ENCODE peak calls at places on chromosome 15, in six cellular contexts. E, X, J, G, T and S are unnamed samples.

GRCh38 chr15:82043130-82043673 is 2.6 kb downstream of the MEX3B start:
- DNase-seq in G (no peak), X (no peak), E (no peak), J (no peak), T (no peak), S (no peak)

GRCh38 chr15:29102911-29103824 is 166.5 kb downstream of the NSMCE3 start:
- DNase-seq in T (no peak), E (no peak), G (no peak), X (no peak), J (no peak), S (peak)

GRCh38 chr15:60162911-60163310 is 158.8 kb downstream of the FOXB1 start:
- DNase-seq in T (no peak), G (no peak), X (no peak), E (no peak), J (no peak), S (no peak)

GRCh38 chr15:97099040-97099439 is 768.5 kb downstream of the NR2F2 start:
- DNase-seq in G (no peak), E (no peak), T (no peak), J (no peak), X (no peak), S (no peak)

GRCh38 chr15:49675051-49675450 is 54.2 kb downstream of the DTWD1 start:
- DNase-seq in T (no peak), G (peak), E (no peak), J (no peak), X (no peak), S (peak)

GRCh38 chr15:82862886-82863285 is 53.5 kb downstream of the WHAMM start:
- DNase-seq in E (no peak), G (no peak), X (no peak), T (no peak), J (no peak), S (no peak)

GRCh38 chr15:55108858-55109518 is 87.8 kb downstream of the RSL24D1 start:
- DNase-seq in X (peak), J (no peak), E (peak), T (peak), G (peak), S (peak)

GRCh38 chr15:89171136-89172072 is 50.0 kb downstream of the RLBP1 start:
- DNase-seq in G (peak), T (peak), X (peak), E (no peak), J (no peak), S (peak)

GRCh38 chr15:28935316-28935715 is 49.5 kb downstream of the APBA2 start:
- DNase-seq in E (peak), X (peak), J (no peak), G (no peak), T (peak), S (no peak)

GRCh38 chr15:74725241-74725774 is at the start of gene CYP1A1:
- DNase-seq in T (peak), X (peak), J (no peak), G (no peak), E (no peak), S (no peak)

GRCh38 chr15:90665288-90666134 is 51.6 kb upstream of the BLM start:
- DNase-seq in X (peak), T (peak), G (peak), J (no peak), E (no peak), S (peak)

GRCh38 chr15:66625531-66625930 is 59.7 kb upstream of the LCTL start:
- DNase-seq in G (no peak), E (no peak), J (no peak), X (no peak), T (no peak), S (no peak)

GRCh38 chr15:88431441-88431840 is 35.7 kb downstream of the MRPL46 start:
- DNase-seq in G (no peak), J (no peak), E (no peak), X (no peak), T (no peak), S (no peak)

GRCh38 chr15:98673133-98673532 is 24.8 kb downstream of the IGF1R start:
- DNase-seq in G (no peak), X (no peak), T (no peak), J (no peak), E (no peak), S (no peak)

GRCh38 chr15:41954036-41954435 is 18.3 kb downstream of the EHD4 start:
- DNase-seq in G (no peak), J (no peak), E (no peak), T (no peak), X (no peak), S (no peak)

GRCh38 chr15:99326235-99326634 is 75.0 kb downstream of the LRRC28 start:
- DNase-seq in T (no peak), E (no peak), X (no peak), J (no peak), G (no peak), S (no peak)

GRCh38 chr15:33029247-33029646 is 165.3 kb downstream of the FMN1 start:
- DNase-seq in G (no peak), J (no peak), X (no peak), E (no peak), T (no peak), S (peak)

GRCh38 chr15:48395532-48396011 is 64.3 kb downstream of the DUT start:
- DNase-seq in T (no peak), G (peak), J (no peak), X (no peak), E (no peak), S (peak)

GRCh38 chr15:90013503-90013937 is 12.4 kb downstream of the ZNF710 start:
- DNase-seq in X (no peak), G (no peak), T (no peak), J (no peak), E (no peak), S (no peak)

GRCh38 chr15:34217587-34218225 is 7.1 kb upstream of the EMC4 start:
- DNase-seq in G (no peak), J (no peak), E (no peak), T (no peak), X (peak), S (peak)

GRCh38 chr15:74136584-74137543 is 6.5 kb downstream of the ISLR2 start:
- DNase-seq in X (no peak), G (no peak), E (no peak), J (no peak), T (no peak), S (peak)

GRCh38 chr15:93244691-93245615 is 155.9 kb upstream of the RGMA start:
- DNase-seq in E (no peak), T (peak), G (no peak), X (no peak), J (no peak), S (no peak)

GRCh38 chr15:89367485-89368451 is 33.1 kb upstream of the POLG start:
- DNase-seq in J (no peak), E (no peak), X (peak), G (no peak), T (no peak), S (no peak)

GRCh38 chr15:95265419-95265997 is 1034.1 kb downstream of the MCTP2 start:
- DNase-seq in X (no peak), J (no peak), G (no peak), T (no peak), E (no peak), S (no peak)

GRCh38 chr15:89647191-89647851 is 7.9 kb downstream of the KIF7 start:
- DNase-seq in G (peak), E (peak), X (peak), T (peak), J (no peak), S (peak)

GRCh38 chr15:57395292-57395691 is 19.0 kb downstream of the CGNL1 start:
- DNase-seq in J (no peak), G (peak), E (no peak), X (no peak), T (no peak), S (peak)

GRCh38 chr15:101497484-101498034 is 8.1 kb upstream of the PCSK6 start:
- DNase-seq in J (no peak), E (no peak), G (no peak), X (no peak), T (peak), S (no peak)

GRCh38 chr15:62067448-62068044 is 769 bp downstream of the C2CD4A start:
- DNase-seq in J (no peak), G (peak), E (no peak), X (no peak), T (peak), S (peak)

GRCh38 chr15:62068787-62069170 is 2.0 kb downstream of the C2CD4A start:
- DNase-seq in E (no peak), X (no peak), T (no peak), G (peak), J (no peak), S (peak)

GRCh38 chr15:62069551-62069950 is 2.8 kb downstream of the C2CD4A start:
- DNase-seq in T (no peak), E (no peak), J (no peak), X (no peak), G (no peak), S (no peak)

GRCh38 chr15:62068071-62068786 is 1.5 kb downstream of the C2CD4A start:
- DNase-seq in T (peak), G (peak), J (no peak), E (no peak), X (peak), S (peak)

DNA sequence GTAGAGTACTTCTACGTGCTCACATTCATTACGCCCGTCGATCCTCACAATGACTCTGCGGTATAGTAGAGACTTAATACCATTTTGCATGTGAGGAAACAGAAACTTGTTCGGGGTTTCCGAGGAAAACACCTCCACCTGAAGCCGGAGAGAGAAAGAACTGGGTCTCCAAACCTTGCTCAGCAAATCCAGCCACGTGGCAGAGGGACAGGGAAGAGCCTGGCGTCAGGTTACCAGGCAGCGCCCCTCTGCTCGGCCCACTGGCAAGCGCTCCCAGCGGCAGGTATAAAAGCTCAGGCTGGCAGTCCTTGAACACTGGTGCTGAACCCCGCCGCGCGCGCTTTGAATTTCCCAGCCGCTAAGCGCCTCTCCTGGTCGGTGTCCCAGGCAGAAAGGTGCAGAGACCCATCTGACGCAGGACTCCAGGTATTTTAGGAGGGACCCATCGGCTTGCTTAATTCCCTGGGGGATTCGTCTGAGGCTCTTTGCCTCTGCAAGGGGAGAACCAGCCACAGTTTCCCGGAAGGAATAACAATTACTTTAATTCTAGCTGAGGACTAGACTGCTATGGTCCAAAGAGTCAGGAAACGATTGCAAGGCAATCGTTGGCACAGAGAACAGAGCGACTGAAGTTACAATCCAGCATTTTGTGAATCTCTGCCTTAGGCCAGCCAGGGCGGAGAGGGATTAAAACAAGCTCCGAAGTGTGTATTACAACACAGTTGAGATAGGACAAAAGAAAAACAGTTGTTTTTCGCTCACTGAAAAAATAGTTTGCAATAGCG is at the start of gene C2CD4A:
- DNase-seq in T (peak), J (no peak), E (peak), X (no peak), G (peak), S (peak)
- TF ChIP-seq CTCF in T (peak), J (no peak), E (no peak), X (no peak), G (peak), S (peak)

DNA sequence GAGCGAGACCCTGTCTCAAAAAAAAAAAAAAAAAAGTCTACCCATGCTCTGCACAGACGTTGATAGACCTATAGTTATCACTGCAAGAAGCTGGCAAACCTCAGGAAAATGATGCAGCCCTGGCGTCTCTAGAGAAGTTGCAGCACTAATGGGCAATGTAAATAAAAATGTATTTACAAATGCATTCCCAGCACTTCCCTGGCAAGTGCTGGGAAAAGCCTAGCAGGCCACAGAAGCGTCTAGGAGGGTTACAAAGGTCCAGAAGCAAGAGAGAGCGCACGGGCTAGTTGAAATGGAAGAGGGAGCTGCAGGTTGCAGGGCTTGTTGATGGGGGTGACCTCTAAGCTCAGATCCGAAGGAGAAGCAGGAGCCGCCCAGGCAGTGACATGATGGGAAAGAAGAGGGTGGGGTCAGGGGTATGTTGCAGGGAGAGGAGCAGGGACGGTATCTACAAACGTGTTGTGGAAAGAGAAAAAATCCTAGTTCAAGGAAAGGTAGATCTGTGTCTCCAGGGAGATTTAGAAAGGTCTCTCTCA is 2.7 kb upstream of the KNL1 start:
- DNase-seq in G (no peak), T (peak), X (peak), E (no peak), J (no peak), S (no peak)
- H3K4me3 ChIP-seq in G (no peak), T (no peak), X (no peak), E (no peak), J (no peak), S (no peak)

GRCh38 chr15:75733761-75734651 is 21.4 kb upstream of the CSPG4 start:
- DNase-seq in E (no peak), T (no peak), G (peak), J (no peak), X (no peak), S (no peak)

GRCh38 chr15:75736256-75736655 is 23.6 kb upstream of the CSPG4 start:
- DNase-seq in G (no peak), X (no peak), J (no peak), T (no peak), E (no peak), S (no peak)

GRCh38 chr15:75732809-75733451 is 20.3 kb upstream of the CSPG4 start:
- DNase-seq in G (peak), E (peak), T (peak), J (no peak), X (peak), S (peak)

GRCh38 chr15:75739791-75740190 is 27.1 kb upstream of the CSPG4 start:
- DNase-seq in J (no peak), E (no peak), T (no peak), G (no peak), X (no peak), S (no peak)

DNA sequence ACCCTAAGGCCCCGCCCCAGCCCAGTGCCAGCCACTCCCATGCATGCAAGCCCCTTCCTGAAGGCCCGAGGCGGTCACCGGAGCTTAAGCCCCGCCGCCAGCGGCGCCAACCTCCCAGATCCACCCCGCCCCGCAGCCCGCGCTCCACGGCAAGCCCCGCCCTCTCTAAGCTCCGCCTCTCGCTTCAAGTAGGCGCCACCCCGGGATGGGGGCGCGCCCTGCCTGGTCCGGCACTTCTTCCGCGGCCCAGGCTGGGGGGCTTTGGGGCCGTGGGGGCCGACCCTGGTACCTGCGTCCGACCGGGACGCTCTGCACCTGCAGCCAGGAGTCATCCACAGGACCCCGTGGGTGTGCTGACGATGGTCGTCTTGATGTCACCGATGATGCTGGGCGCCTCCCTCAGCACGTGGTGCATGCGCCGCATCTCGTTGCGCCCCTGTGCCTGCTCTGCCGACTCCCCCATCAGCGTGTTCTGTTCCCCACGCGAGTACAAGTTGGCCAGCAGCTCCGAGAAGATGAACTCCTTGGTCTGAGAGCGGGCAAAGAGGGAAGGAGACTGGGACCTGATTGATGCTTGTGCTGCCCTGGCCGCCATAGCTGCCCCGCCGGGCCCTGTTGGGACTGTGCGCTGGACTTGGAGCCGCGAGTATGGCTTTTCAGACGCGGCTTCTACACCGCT is 26.1 kb upstream of the CSPG4 start:
- DNase-seq in G (peak), E (peak), J (peak), T (peak), X (peak), S (peak)
- TF ChIP-seq CTCF in G (no peak), E (no peak), J (no peak), T (no peak), X (no peak), S (no peak)

GRCh38 chr15:72183781-72184164 is 13.8 kb downstream of the GRAMD2A start:
- DNase-seq in T (no peak), E (no peak), X (no peak), J (no peak), G (no peak), S (no peak)
- H3K4me3 ChIP-seq in T (no peak), E (no peak), X (no peak), J (peak), G (peak), S (peak)

GRCh38 chr15:51724199-51724598 is 13.3 kb downstream of the LYSMD2 start:
- DNase-seq in T (no peak), J (no peak), E (no peak), X (no peak), G (no peak), S (no peak)

GRCh38 chr15:51724673-51725072 is 12.8 kb downstream of the LYSMD2 start:
- DNase-seq in E (no peak), X (no peak), J (no peak), G (no peak), T (no peak), S (no peak)

GRCh38 chr15:51726302-51727073 is 11.0 kb downstream of the LYSMD2 start:
- DNase-seq in G (peak), J (no peak), T (peak), X (peak), E (peak), S (peak)

GRCh38 chr15:51731549-51732267 is 5.7 kb downstream of the LYSMD2 start:
- DNase-seq in G (peak), T (no peak), E (no peak), X (no peak), J (no peak), S (no peak)

GRCh38 chr15:51727141-51727897 is 10.1 kb downstream of the LYSMD2 start:
- DNase-seq in T (no peak), E (no peak), X (no peak), J (no peak), G (no peak), S (peak)
- TF ChIP-seq CTCF in T (peak), E (no peak), X (peak), J (no peak), G (peak), S (peak)

DNA sequence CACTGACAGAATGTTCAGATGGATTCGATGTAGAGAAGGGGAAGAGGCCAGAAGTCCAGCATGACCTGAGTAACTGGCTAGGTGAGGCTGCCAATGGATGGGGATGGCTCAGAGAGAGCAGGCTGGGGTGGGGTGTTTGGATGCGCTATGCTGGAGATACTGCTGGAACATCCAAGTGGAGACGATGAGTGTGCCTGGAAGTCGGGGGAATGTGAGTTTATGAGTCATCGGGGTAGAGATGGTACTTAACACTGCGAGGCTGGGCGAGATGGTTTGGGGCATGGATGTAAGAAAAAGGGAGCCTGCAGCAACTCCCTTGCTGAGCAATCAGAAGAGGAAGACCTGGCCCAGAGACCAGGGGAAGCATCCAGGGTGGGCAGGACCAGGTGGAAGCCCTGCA is 180.7 kb downstream of the SLCO3A1 start:
- DNase-seq in X (no peak), E (no peak), G (no peak), T (no peak), J (no peak), S (peak)
- H3K4me3 ChIP-seq in X (no peak), E (no peak), G (no peak), T (no peak), J (no peak), S (no peak)

DNA sequence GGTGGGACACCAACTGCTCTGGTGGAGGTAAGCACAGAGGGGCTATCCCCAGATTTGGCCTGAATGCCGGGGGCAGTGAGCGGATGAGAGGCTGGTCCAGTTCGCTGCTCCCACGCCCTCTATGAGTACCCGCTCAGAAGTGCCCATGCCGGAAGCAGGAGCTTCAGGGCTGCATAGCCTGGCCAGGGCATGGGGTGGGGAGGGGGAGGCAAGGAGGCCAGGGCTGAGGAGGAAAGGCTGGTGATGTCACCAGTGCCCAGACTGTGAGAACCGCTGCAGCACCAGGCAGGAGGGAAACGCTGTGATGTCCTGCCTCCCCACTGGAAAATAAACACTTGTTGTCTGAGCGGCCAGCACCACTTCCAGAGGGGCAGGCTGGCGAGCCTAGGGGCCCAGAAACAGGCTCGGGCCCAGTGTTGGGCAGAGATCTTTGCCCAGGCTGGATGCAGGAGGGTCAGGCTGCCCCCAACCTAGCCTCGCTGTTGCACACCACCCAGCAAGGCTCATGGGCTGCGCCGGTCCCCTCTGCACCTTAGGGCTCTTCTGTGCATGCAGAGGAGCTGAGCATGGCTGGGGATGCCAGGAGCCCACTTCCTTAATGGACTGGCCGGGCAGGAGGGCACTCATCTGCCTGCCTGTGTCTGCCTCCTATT is 10.9 kb upstream of the DLL4 start:
- DNase-seq in T (no peak), G (no peak), J (no peak), X (no peak), E (no peak), S (no peak)
- TF ChIP-seq CTCF in T (no peak), G (no peak), J (no peak), X (no peak), E (no peak), S (no peak)